ENCODE peak calls at places on chromosomes 13 and 19, in nine cellular contexts. Q is mucosa of gallbladder; H is tibial artery; P is non-pigmented ciliary epithelial cell; R is NCI-H1694 treated with DMSO at 0.1 percent for 48 hours; N is RPMI8226; K is Karpas-422; E is amniotic epithelial cell; F is activated CD4-positive, alpha-beta T cell treated with anti-CD3 and anti-CD28 coated beads for 36 hours. V is an unnamed sample.
A peak's percentile ranks its signal among the peaks of the same experiment; 100 is the strongest.

GRCh38 chr13:70835349-70835748 is 727.1 kb upstream of the KLHL1 start:
- DNase-seq in Q (no peak), H (no peak), P (no peak), R (peak; percentile 91), N (no peak), K (no peak), E (no peak), F (no peak), V (no peak)

GRCh38 chr19:47110521-47111080 is 3.0 kb downstream of the ZC3H4 start:
- DNase-seq in Q (no peak), H (no peak), P (no peak), R (no peak), N (peak; percentile 17), K (peak; percentile 72), E (no peak), F (peak; percentile 63), V (no peak)

GRCh38 chr19:16121967-16122366 is 10.3 kb downstream of the RAB8A start:
- DNase-seq in Q (no peak), H (no peak), P (no peak), R (no peak), N (no peak), K (no peak), E (no peak), F (no peak), V (no peak)

GRCh38 chr19:13974073-13974472 is 21.8 kb downstream of the DCAF15 start:
- DNase-seq in Q (peak; percentile 75), H (no peak), P (no peak), R (no peak), N (peak; percentile 23), K (peak; percentile 94), E (peak; percentile 60), F (peak; percentile 66), V (no peak)

GRCh38 chr13:43861863-43862262 is 17.7 kb downstream of the CCDC122 start:
- DNase-seq in Q (no peak), H (no peak), P (no peak), R (no peak), N (no peak), K (no peak), E (peak; percentile 64), F (no peak), V (no peak)

GRCh38 chr19:47704024-47704423 is 9.2 kb upstream of the EHD2 start:
- DNase-seq in Q (no peak), H (no peak), P (peak; percentile 50), R (no peak), N (no peak), K (no peak), E (peak; percentile 65), F (no peak), V (peak; percentile 81)

GRCh38 chr13:80962855-80963254 is 621.9 kb upstream of the SPRY2 start:
- DNase-seq in Q (no peak), H (no peak), P (no peak), R (peak; percentile 25), N (no peak), K (no peak), E (peak; percentile 1), F (no peak), V (no peak)

GRCh38 chr13:110448230-110448629 is 113.3 kb downstream of the RAB20 start:
- DNase-seq in Q (no peak), H (peak; percentile 41), P (no peak), R (no peak), N (no peak), K (no peak), E (peak; percentile 88), F (no peak), V (peak; percentile 56)

GRCh38 chr13:92137519-92137918 is 739.1 kb downstream of the GPC5 start:
- DNase-seq in Q (no peak), H (no peak), P (no peak), R (no peak), N (no peak), K (no peak), E (peak; percentile 80), F (no peak), V (no peak)

GRCh38 chr13:110540871-110541525 is 20.5 kb downstream of the RAB20 start:
- DNase-seq in Q (no peak), H (no peak), P (no peak), R (no peak), N (no peak), K (no peak), E (no peak), F (no peak), V (no peak)

V was measured in AG04450.